ENCODE peak calls at places on chromosomes 2 and 18, in eight cellular contexts. I is CD8-positive, alpha-beta T cell; K is kidney epithelial cell; N is cardiac muscle cell; W is bronchial epithelial cell; P is astrocyte of the spinal cord; Q is osteocyte; G is HCT116. A is an unnamed sample.

GRCh38 chr2:54347622-54348021 is 91.6 kb upstream of the TSPYL6 start:
- DNase-seq in I (no peak), K (no peak), N (no peak), W (no peak), P (no peak), Q (no peak), G (no peak), A (no peak)

GRCh38 chr2:127362971-127363370 is 24.8 kb downstream of the MAP3K2 start:
- DNase-seq in I (no peak), K (no peak), N (peak), W (no peak), P (no peak), Q (no peak), G (no peak), A (no peak)

GRCh38 chr2:42949125-42949524 is 156.7 kb upstream of the HAAO start:
- DNase-seq in I (no peak), K (no peak), N (no peak), W (no peak), P (no peak), Q (no peak), G (no peak), A (no peak)

GRCh38 chr18:3053081-3053480 is 40.1 kb upstream of the LPIN2 start:
- DNase-seq in I (no peak), K (no peak), N (no peak), W (no peak), P (no peak), Q (no peak), G (no peak), A (no peak)

GRCh38 chr2:9473985-9474360 is 378 bp upstream of the IAH1 start:
- DNase-seq in I (peak), K (no peak), N (peak), W (no peak), P (peak), Q (no peak), G (no peak), A (peak)

GRCh38 chr2:144183744-144184143 is 336.2 kb downstream of the ZEB2 start:
- DNase-seq in I (peak), K (no peak), N (no peak), W (no peak), P (no peak), Q (no peak), G (no peak), A (no peak)

GRCh38 chr18:56377161-56377560 is 261.2 kb downstream of the TXNL1 start:
- DNase-seq in I (no peak), K (no peak), N (no peak), W (no peak), P (no peak), Q (no peak), G (no peak), A (no peak)

GRCh38 chr2:26178746-26179436 is 6.0 kb downstream of the GAREM2 start:
- DNase-seq in I (no peak), K (no peak), N (peak), W (no peak), P (no peak), Q (no peak), G (no peak), A (no peak)

GRCh38 chr2:140863713-140864112 is 1267.1 kb downstream of the LRP1B start:
- DNase-seq in I (no peak), K (peak), N (peak), W (peak), P (peak), Q (no peak), G (peak), A (peak)

GRCh38 chr2:38700881-38701458 is 35.1 kb downstream of the GALM start:
- DNase-seq in I (no peak), K (no peak), N (no peak), W (peak), P (no peak), Q (no peak), G (no peak), A (no peak)

GRCh38 chr2:213086566-213086965 is 64.8 kb downstream of the IKZF2 start:
- DNase-seq in I (no peak), K (no peak), N (peak), W (no peak), P (no peak), Q (no peak), G (no peak), A (no peak)

GRCh38 chr2:28717339-28717758 is 34.3 kb upstream of the PPP1CB start:
- DNase-seq in I (no peak), K (peak), N (peak), W (peak), P (peak), Q (no peak), G (peak), A (peak)

GRCh38 chr18:54880706-54881105 is 52.4 kb downstream of the RAB27B start:
- DNase-seq in I (no peak), K (no peak), N (peak), W (peak), P (peak), Q (no peak), G (no peak), A (no peak)

GRCh38 chr2:177265834-177266817 is 1.6 kb upstream of the NFE2L2 start:
- DNase-seq in I (no peak), K (no peak), N (peak), W (peak), P (peak), Q (no peak), G (no peak), A (no peak)

GRCh38 chr2:2010266-2010665 is 266.0 kb upstream of the PXDN start:
- DNase-seq in I (no peak), K (no peak), N (no peak), W (no peak), P (no peak), Q (no peak), G (no peak), A (no peak)

GRCh38 chr2:170504820-170505145 is 210.4 kb upstream of the SP5 start:
- DNase-seq in I (no peak), K (no peak), N (no peak), W (no peak), P (no peak), Q (no peak), G (no peak), A (no peak)

GRCh38 chr2:113858764-113859163 is 31.1 kb upstream of the ACTR3 start:
- DNase-seq in I (no peak), K (peak), N (peak), W (peak), P (peak), Q (no peak), G (no peak), A (no peak)

GRCh38 chr18:13175754-13176210 is 42.8 kb upstream of the LDLRAD4 start:
- DNase-seq in I (no peak), K (peak), N (no peak), W (peak), P (no peak), Q (no peak), G (no peak), A (no peak)

GRCh38 chr2:229335877-229336346 is 64.8 kb upstream of the PID1 start:
- DNase-seq in I (no peak), K (no peak), N (no peak), W (no peak), P (no peak), Q (no peak), G (no peak), A (no peak)

GRCh38 chr2:47437287-47437686 is 34.3 kb downstream of the MSH2 start:
- DNase-seq in I (no peak), K (no peak), N (peak), W (peak), P (peak), Q (no peak), G (no peak), A (no peak)

GRCh38 chr2:206256711-206257110 is 17.8 kb upstream of the ZDBF2 start:
- DNase-seq in I (no peak), K (no peak), N (no peak), W (no peak), P (no peak), Q (no peak), G (no peak), A (no peak)

GRCh38 chr2:113965644-113966043 is 75.8 kb downstream of the ACTR3 start:
- DNase-seq in I (no peak), K (no peak), N (peak), W (peak), P (peak), Q (no peak), G (peak), A (peak)

GRCh38 chr2:166173263-166173662 is 45.4 kb upstream of the SCN1A start:
- DNase-seq in I (no peak), K (no peak), N (no peak), W (no peak), P (no peak), Q (no peak), G (no peak), A (no peak)

GRCh38 chr2:217527586-217528202 is 475.1 kb downstream of the TNS1 start:
- DNase-seq in I (no peak), K (no peak), N (no peak), W (no peak), P (peak), Q (no peak), G (no peak), A (no peak)

GRCh38 chr2:42800461-42800962 is 8.1 kb upstream of the HAAO start:
- DNase-seq in I (no peak), K (no peak), N (no peak), W (no peak), P (no peak), Q (no peak), G (no peak), A (no peak)

GRCh38 chr2:42369551-42370229 is 8.7 kb upstream of the COX7A2L start:
- DNase-seq in I (no peak), K (peak), N (no peak), W (no peak), P (no peak), Q (no peak), G (no peak), A (no peak)

GRCh38 chr2:44620189-44620990 is 258.6 kb downstream of the CAMKMT start:
- DNase-seq in I (no peak), K (no peak), N (no peak), W (no peak), P (no peak), Q (no peak), G (no peak), A (peak)

GRCh38 chr2:82827426-82827825 is 1631.7 kb downstream of the SUCLG1 start:
- DNase-seq in I (no peak), K (no peak), N (no peak), W (no peak), P (no peak), Q (no peak), G (no peak), A (no peak)

GRCh38 chr18:74836296-74837139 is 238.8 kb downstream of the ZNF407 start:
- DNase-seq in I (no peak), K (no peak), N (peak), W (peak), P (peak), Q (no peak), G (no peak), A (peak)

GRCh38 chr2:32832400-32832799 is 114.4 kb upstream of the LTBP1 start:
- DNase-seq in I (no peak), K (no peak), N (no peak), W (no peak), P (no peak), Q (no peak), G (no peak), A (no peak)

GRCh38 chr18:80034068-80034851 is at the start of gene RBFA:
- DNase-seq in I (peak), K (peak), N (peak), W (peak), P (peak), Q (peak), G (peak), A (peak)
- TF ChIP-seq CTCF in I (no peak), K (peak), N (peak), W (peak), P (peak), Q (peak), G (peak), A (peak)

GRCh38 chr18:70450658-70451253 is 161.9 kb downstream of the SOCS6 start:
- DNase-seq in I (no peak), K (no peak), N (peak), W (peak), P (peak), Q (no peak), G (peak), A (no peak)
- TF ChIP-seq CTCF in I (no peak), K (peak), N (peak), W (peak), P (peak), Q (peak), G (peak), A (peak)

DNA sequence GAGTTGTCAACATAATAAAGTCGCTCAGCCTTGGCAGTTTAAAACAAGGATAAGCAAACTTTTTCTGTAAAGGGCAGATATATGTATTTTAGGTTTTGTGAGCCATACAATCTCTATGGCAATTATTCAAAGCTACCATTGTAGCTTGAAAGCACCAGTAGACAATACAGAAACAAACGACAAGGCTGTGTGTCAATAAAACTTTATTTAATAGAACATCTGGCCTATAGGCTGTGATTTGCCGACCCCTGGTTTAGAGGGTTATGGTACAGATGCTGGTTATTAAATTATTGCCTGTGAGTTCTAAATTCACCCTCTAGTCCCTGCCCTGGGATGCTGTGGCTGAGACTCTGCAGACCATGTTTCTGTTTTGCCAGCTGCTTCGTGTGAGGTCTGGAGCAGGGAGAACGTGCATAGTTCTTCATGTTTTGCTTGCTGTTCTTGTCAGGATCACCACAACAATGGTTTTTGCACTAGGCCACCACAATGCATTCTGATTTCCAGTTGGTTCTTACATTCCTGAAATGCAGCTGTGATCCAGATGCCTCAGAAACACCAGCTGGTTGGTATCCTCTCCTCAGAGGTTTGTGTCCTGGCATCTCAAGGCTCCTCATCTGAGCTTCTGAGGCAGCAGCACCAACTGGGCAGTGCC is 46.6 kb downstream of the ICOS start:
- DNase-seq in I (no peak), K (no peak), N (no peak), W (no peak), P (no peak), Q (no peak), G (no peak), A (no peak)
- TF ChIP-seq CTCF in I (no peak), K (no peak), N (no peak), W (no peak), P (no peak), Q (no peak), G (no peak), A (no peak)

GRCh38 chr2:221353191-221353590 is 218.9 kb downstream of the EPHA4 start:
- DNase-seq in I (no peak), K (no peak), N (no peak), W (no peak), P (no peak), Q (no peak), G (no peak), A (no peak)
- TF ChIP-seq CTCF in I (no peak), K (no peak), N (no peak), W (no peak), P (no peak), Q (no peak), G (no peak), A (no peak)

DNA sequence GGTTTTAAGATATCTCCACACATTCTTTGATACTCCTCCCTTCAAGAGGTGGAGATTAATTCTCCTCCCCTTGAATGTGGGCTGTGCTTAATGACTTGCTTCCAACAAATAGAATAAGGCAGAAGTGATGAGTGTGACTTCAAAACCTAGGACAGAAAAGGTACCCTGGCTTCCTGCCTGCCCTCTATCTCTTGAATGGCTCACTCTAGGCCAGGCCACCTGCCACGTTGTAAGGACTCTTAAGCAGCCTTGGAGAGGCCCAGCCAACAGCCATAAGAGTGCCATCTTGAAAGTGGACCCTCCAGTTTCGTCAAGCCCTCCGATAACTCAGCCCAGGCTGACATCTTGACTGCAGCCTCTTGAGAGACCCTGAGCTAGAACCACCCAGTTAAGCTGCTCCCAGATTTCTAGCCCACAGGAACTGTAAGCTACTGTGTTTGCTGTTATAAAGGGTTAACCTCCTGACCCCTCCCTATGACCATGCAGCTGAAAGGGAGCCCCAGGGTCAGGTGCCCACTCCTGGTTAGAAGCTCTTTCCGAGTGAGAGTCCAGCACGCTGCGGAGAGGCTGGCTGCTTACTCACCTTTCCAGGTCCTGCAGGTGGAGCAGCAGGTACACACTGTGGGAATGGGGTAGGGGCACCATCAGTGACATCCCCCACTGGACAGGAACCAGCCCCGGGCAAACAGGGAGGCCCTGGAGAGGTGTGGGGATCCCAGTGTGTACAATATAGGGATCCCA is 27.7 kb downstream of the MRPL35 start:
- DNase-seq in I (no peak), K (no peak), N (no peak), W (no peak), P (no peak), Q (no peak), G (no peak), A (no peak)
- TF ChIP-seq CTCF in I (no peak), K (no peak), N (no peak), W (no peak), P (no peak), Q (no peak), G (no peak), A (no peak)

GRCh38 chr2:19138264-19138825 is 220.1 kb downstream of the OSR1 start:
- DNase-seq in I (no peak), K (no peak), N (no peak), W (no peak), P (no peak), Q (no peak), G (no peak), A (no peak)

GRCh38 chr2:19140463-19141208 is 217.8 kb downstream of the OSR1 start:
- DNase-seq in I (no peak), K (peak), N (peak), W (peak), P (peak), Q (no peak), G (peak), A (peak)

GRCh38 chr2:19141234-19142004 is 217.0 kb downstream of the OSR1 start:
- DNase-seq in I (no peak), K (no peak), N (no peak), W (no peak), P (peak), Q (no peak), G (no peak), A (no peak)

GRCh38 chr2:19137433-19137832 is 221.0 kb downstream of the OSR1 start:
- DNase-seq in I (no peak), K (no peak), N (no peak), W (no peak), P (no peak), Q (no peak), G (no peak), A (no peak)

GRCh38 chr2:19139386-19139785 is 219.0 kb downstream of the OSR1 start:
- DNase-seq in I (no peak), K (no peak), N (no peak), W (no peak), P (no peak), Q (no peak), G (no peak), A (no peak)
- TF ChIP-seq CTCF in I (no peak), K (no peak), N (no peak), W (no peak), P (no peak), Q (no peak), G (no peak), A (no peak)